ENCODE peak calls at places on chromosomes 16 and 17, in ten cellular contexts. O, T, W, R, I, F, U, J, Q and Y are unnamed samples.

GRCh38 chr16:17407321-17407720 is 63.4 kb downstream of the XYLT1 start:
- DNase-seq in O (no peak), T (no peak), W (no peak), R (no peak), I (no peak), F (no peak), U (no peak), J (no peak), Q (no peak), Y (no peak)

GRCh38 chr16:29794231-29794710 is 3.7 kb downstream of the KIF22 start:
- DNase-seq in O (no peak), T (no peak), W (no peak), R (no peak), I (no peak), F (no peak), U (no peak), J (no peak), Q (no peak), Y (no peak)

GRCh38 chr16:66342294-66342900 is 24.1 kb upstream of the CDH5 start:
- DNase-seq in O (no peak), T (no peak), W (no peak), R (no peak), I (no peak), F (peak; percentile 39), U (no peak), J (peak; percentile 16), Q (no peak), Y (no peak)

GRCh38 chr16:67571981-67572431 is 9.7 kb downstream of the CTCF start:
- DNase-seq in O (no peak), T (no peak), W (no peak), R (no peak), I (no peak), F (peak; percentile 71), U (no peak), J (peak; percentile 43), Q (no peak), Y (no peak)

GRCh38 chr16:72285728-72286127 is 113.8 kb upstream of the PMFBP1 start:
- DNase-seq in O (no peak), T (peak; percentile 9), W (no peak), R (no peak), I (no peak), F (no peak), U (no peak), J (peak; percentile 69), Q (no peak), Y (no peak)

GRCh38 chr17:37490022-37490587 is 414 bp downstream of the DUSP14 start:
- DNase-seq in O (no peak), T (peak; percentile 54), W (peak; percentile 69), R (peak; percentile 29), I (peak; percentile 65), F (peak; percentile 57), U (peak; percentile 29), J (peak; percentile 51), Q (no peak), Y (no peak)

GRCh38 chr17:40500709-40501108 is 714 bp downstream of the TNS4 start:
- DNase-seq in O (no peak), T (no peak), W (peak; percentile 41), R (no peak), I (no peak), F (no peak), U (no peak), J (no peak), Q (no peak), Y (no peak)

GRCh38 chr17:8062807-8063483 is 24.1 kb downstream of the ALOX15B start:
- DNase-seq in O (no peak), T (no peak), W (no peak), R (no peak), I (no peak), F (no peak), U (no peak), J (no peak), Q (no peak), Y (no peak)

GRCh38 chr16:57479043-57479421 is 7.3 kb downstream of the DOK4 start:
- DNase-seq in O (no peak), T (no peak), W (no peak), R (no peak), I (no peak), F (no peak), U (no peak), J (no peak), Q (no peak), Y (no peak)

GRCh38 chr17:82930924-82931695 is 91.3 kb upstream of the ZNF750 start:
- DNase-seq in O (no peak), T (no peak), W (peak; percentile 42), R (no peak), I (no peak), F (no peak), U (no peak), J (no peak), Q (no peak), Y (no peak)

GRCh38 chr17:57366558-57367351 is 110.4 kb downstream of the MSI2 start:
- DNase-seq in O (no peak), T (no peak), W (peak; percentile 5), R (no peak), I (no peak), F (peak; percentile 23), U (no peak), J (no peak), Q (no peak), Y (no peak)

GRCh38 chr16:29912087-29912486 is 11.8 kb downstream of the ASPHD1 start:
- DNase-seq in O (no peak), T (no peak), W (no peak), R (no peak), I (no peak), F (no peak), U (no peak), J (no peak), Q (no peak), Y (no peak)

GRCh38 chr16:58022601-58023371 is 2.8 kb upstream of the MMP15 start:
- DNase-seq in O (no peak), T (peak; percentile 29), W (peak; percentile 65), R (peak; percentile 37), I (peak; percentile 81), F (peak; percentile 68), U (no peak), J (peak; percentile 76), Q (no peak), Y (no peak)

GRCh38 chr16:30473231-30474061 is 904 bp downstream of the ITGAL start:
- DNase-seq in O (no peak), T (no peak), W (no peak), R (no peak), I (no peak), F (no peak), U (no peak), J (no peak), Q (no peak), Y (no peak)

GRCh38 chr16:896261-897199 is 74.3 kb downstream of the LMF1 start:
- DNase-seq in O (no peak), T (no peak), W (no peak), R (no peak), I (no peak), F (no peak), U (no peak), J (no peak), Q (no peak), Y (no peak)
- H3K4me3 ChIP-seq in O (no peak overlapping the region), T (no peak overlapping the region), W (no peak overlapping the region), R (no peak overlapping the region), I (no peak overlapping the region), F (no peak overlapping the region), U (no peak overlapping the region), J (no peak overlapping the region), Q (no peak overlapping the region), Y (no peak overlapping the region)

DNA sequence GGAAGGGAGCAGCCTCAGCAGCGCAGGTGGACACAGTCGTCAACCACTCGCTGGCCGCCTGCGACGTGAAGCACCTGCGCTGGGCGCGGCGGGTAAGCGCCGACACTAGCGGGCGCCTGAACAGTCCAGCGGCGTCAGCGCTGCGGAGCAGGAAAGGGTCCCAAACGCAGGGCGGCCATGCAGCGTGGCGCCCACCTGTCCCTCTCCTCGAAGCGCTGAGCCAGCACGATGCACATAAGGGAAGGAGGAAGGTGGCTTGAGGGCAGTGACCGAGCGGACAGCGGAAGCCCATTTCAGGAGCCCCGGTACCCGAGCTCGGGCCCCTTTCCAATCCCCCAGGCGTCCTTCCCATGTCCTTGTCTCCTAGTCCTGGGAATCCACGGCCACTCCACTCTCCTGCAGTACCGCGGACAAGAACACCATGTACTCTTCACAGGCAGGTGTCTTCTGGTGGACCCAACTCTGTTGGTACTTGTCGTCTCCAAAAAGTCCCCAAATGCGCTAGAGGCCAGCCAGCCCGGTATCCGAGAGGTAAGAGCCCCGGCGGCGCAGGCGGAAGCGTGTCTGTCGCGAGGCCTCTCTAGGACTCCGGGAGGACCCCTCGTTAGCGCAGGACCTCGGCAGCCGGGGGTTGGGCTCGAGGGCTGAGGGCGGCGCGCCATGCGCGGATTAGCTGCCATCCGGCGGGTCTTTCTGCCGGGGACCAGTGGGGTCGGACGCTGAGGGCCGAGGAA is 14.4 kb downstream of the ZNF232 start:
- DNase-seq in O (no peak), T (no peak), W (no peak), R (no peak), I (no peak), F (no peak), U (peak; percentile 12), J (no peak), Q (no peak), Y (no peak)
- H3K4me3 ChIP-seq in O (peak overlapping the region; percentile 48), T (no peak overlapping the region), W (peak overlapping the region; percentile 52), R (peak overlapping the region; percentile 20), I (no peak overlapping the region), F (no peak overlapping the region), U (peak overlapping the region; percentile 53), J (no peak overlapping the region), Q (no peak overlapping the region), Y (peak overlapping the region; percentile 22)

GRCh38 chr17:44558349-44559287 is 1.3 kb downstream of the FZD2 start:
- DNase-seq in O (no peak), T (no peak), W (no peak), R (no peak), I (no peak), F (no peak), U (no peak), J (no peak), Q (no peak), Y (no peak)
- H3K4me3 ChIP-seq in O (peak overlapping the region; percentile 87), T (peak overlapping the region; percentile 76), W (peak overlapping the region; percentile 60), R (no peak overlapping the region), I (no peak overlapping the region), F (peak overlapping the region; percentile 84), U (peak overlapping the region; percentile 65), J (peak overlapping the region; percentile 4), Q (peak overlapping the region; percentile 83), Y (peak overlapping the region; percentile 68)

GRCh38 chr16:19382887-19383816 is 34.5 kb upstream of the TMC5 start:
- DNase-seq in O (no peak), T (no peak), W (no peak), R (no peak), I (no peak), F (no peak), U (no peak), J (no peak), Q (no peak), Y (no peak)

GRCh38 chr16:19380316-19380715 is 37.4 kb upstream of the TMC5 start:
- DNase-seq in O (no peak), T (no peak), W (no peak), R (no peak), I (no peak), F (no peak), U (no peak), J (no peak), Q (no peak), Y (no peak)

GRCh38 chr16:19382084-19382801 is 35.4 kb upstream of the TMC5 start:
- DNase-seq in O (no peak), T (no peak), W (no peak), R (peak; percentile 42), I (no peak), F (no peak), U (no peak), J (no peak), Q (no peak), Y (no peak)

GRCh38 chr16:19386555-19386954 is 31.1 kb upstream of the TMC5 start:
- DNase-seq in O (no peak), T (no peak), W (peak; percentile 56), R (peak; percentile 70), I (no peak), F (no peak), U (no peak), J (no peak), Q (no peak), Y (no peak)

GRCh38 chr16:19384656-19385055 is 33.0 kb upstream of the TMC5 start:
- DNase-seq in O (no peak), T (no peak), W (peak; percentile 83), R (peak; percentile 92), I (no peak), F (no peak), U (no peak), J (no peak), Q (no peak), Y (no peak)
- H3K4me3 ChIP-seq in O (no peak overlapping the region), T (no peak overlapping the region), W (no peak overlapping the region), R (no peak overlapping the region), I (no peak overlapping the region), F (no peak overlapping the region), U (no peak overlapping the region), J (no peak overlapping the region), Q (no peak overlapping the region), Y (no peak overlapping the region)